ENCODE peak calls at places on chromosome 15, in five cellular contexts. P is GF-D8; O is cardiac fibroblast; G is stimulated activated naive B cell treated with anti-CD40 and anti-IgM and Interleukin-4, amounts not matched to agents 10 μg/mL and 1 μg/mL and 100 μg/mL, for 72 hours; D is ACHN. B is an unnamed sample.

GRCh38 chr15:90914240-90915080 is 11.4 kb downstream of the MAN2A2 start:
- DNase-seq in P (no peak), O (no peak), G (no peak), D (no peak), B (no peak)

GRCh38 chr15:85858586-85859375 is 64.1 kb upstream of the KLHL25 start:
- DNase-seq in P (no peak), O (peak), G (peak), D (peak), B (peak)

GRCh38 chr15:58039260-58040035 is 26.1 kb downstream of the ALDH1A2 start:
- DNase-seq in P (no peak), O (no peak), G (no peak), D (no peak), B (no peak)

GRCh38 chr15:83631534-83631933 is 22.4 kb upstream of the ADAMTSL3 start:
- DNase-seq in P (no peak), O (no peak), G (no peak), D (no peak), B (no peak)

GRCh38 chr15:20645956-20646355 is 104.4 kb upstream of the GOLGA6L6 start:
- DNase-seq in P (no peak), O (no peak), G (peak), D (no peak), B (no peak)

GRCh38 chr15:100968043-100968966 is 49.1 kb downstream of the LRRK1 start:
- DNase-seq in P (no peak), O (peak), G (no peak), D (no peak), B (no peak)

GRCh38 chr15:100601158-100601557 is 826 bp downstream of the LINS1 start:
- DNase-seq in P (peak), O (peak), G (no peak), D (peak), B (no peak)

GRCh38 chr15:48273047-48273446 is 58.2 kb upstream of the DUT start:
- DNase-seq in P (no peak), O (no peak), G (no peak), D (no peak), B (peak)

GRCh38 chr15:58773024-58773423 is 1.9 kb downstream of the MINDY2 start:
- DNase-seq in P (no peak), O (no peak), G (no peak), D (no peak), B (no peak)

GRCh38 chr15:75620776-75621536 is 4.6 kb downstream of the SNUPN start:
- DNase-seq in P (peak), O (peak), G (no peak), D (peak), B (no peak)

GRCh38 chr15:48672206-48672605 is 26.7 kb upstream of the FBN1 start:
- DNase-seq in P (no peak), O (peak), G (no peak), D (no peak), B (no peak)

GRCh38 chr15:89130194-89130593 is 41.9 kb downstream of the ABHD2 start:
- DNase-seq in P (peak), O (no peak), G (no peak), D (no peak), B (no peak)

GRCh38 chr15:76342382-76343201 is 6.0 kb downstream of the ISL2 start:
- DNase-seq in P (peak), O (no peak), G (no peak), D (no peak), B (no peak)

GRCh38 chr15:30043211-30043655 is 39.5 kb upstream of the GOLGA8J start:
- DNase-seq in P (no peak), O (peak), G (no peak), D (peak), B (no peak)

GRCh38 chr15:85667491-85668424 is 127.0 kb downstream of the KLHL25 start:
- DNase-seq in P (peak), O (peak), G (peak), D (peak), B (no peak)

GRCh38 chr15:80643296-80643965 is 51.7 kb upstream of the ABHD17C start:
- DNase-seq in P (peak), O (peak), G (no peak), D (no peak), B (no peak)

GRCh38 chr15:57159767-57160166 is 216.5 kb upstream of the CGNL1 start:
- DNase-seq in P (no peak), O (no peak), G (no peak), D (no peak), B (no peak)

GRCh38 chr15:97036301-97036700 is 705.8 kb downstream of the NR2F2 start:
- DNase-seq in P (no peak), O (peak), G (no peak), D (no peak), B (no peak)

GRCh38 chr15:22979699-22980188 is 424 bp downstream of the CYFIP1 start:
- DNase-seq in P (no peak), O (no peak), G (peak), D (peak), B (no peak)

GRCh38 chr15:62824111-62824737 is 218.3 kb upstream of the TPM1 start:
- DNase-seq in P (no peak), O (peak), G (no peak), D (peak), B (no peak)

GRCh38 chr15:92519709-92520108 is 126.0 kb downstream of the ST8SIA2 start:
- DNase-seq in P (no peak), O (no peak), G (no peak), D (no peak), B (no peak)

GRCh38 chr15:40688932-40689799 is 5.8 kb upstream of the RAD51 start:
- DNase-seq in P (no peak), O (no peak), G (no peak), D (no peak), B (no peak)

GRCh38 chr15:83565553-83566159 is 88.3 kb upstream of the ADAMTSL3 start:
- DNase-seq in P (no peak), O (peak), G (no peak), D (peak), B (no peak)

GRCh38 chr15:78365931-78366330 is 25.8 kb downstream of the CRABP1 start:
- DNase-seq in P (no peak), O (no peak), G (no peak), D (no peak), B (no peak)

GRCh38 chr15:95292790-95293450 is 1037.6 kb upstream of the NR2F2 start:
- DNase-seq in P (no peak), O (peak), G (no peak), D (no peak), B (no peak)

GRCh38 chr15:33852570-33852969 is 115.7 kb upstream of the CHRM5 start:
- DNase-seq in P (no peak), O (peak), G (no peak), D (no peak), B (no peak)

GRCh38 chr15:61315471-61315870 is 86.4 kb upstream of the RORA start:
- DNase-seq in P (no peak), O (no peak), G (no peak), D (no peak), B (no peak)

GRCh38 chr15:74406992-74407705 is 26.6 kb downstream of the SEMA7A start:
- DNase-seq in P (no peak), O (peak), G (no peak), D (peak), B (no peak)

B was measured in NCI-H524 treated with DMSO at 0.1 percent for 48 hours.